ENCODE peak calls at places on chromosomes 6 and 20, in seven cellular contexts. E is PC-9, N is GM23248, T is HCT116, Q is hepatocyte, H is GM23338, C is MM.1S. Z is an unnamed sample. For H3K9me2, the result is how much of the 10 kb centered on the place peaks cover.

GRCh38 chr6:145898376-145898775 is 65.8 kb downstream of the SHPRH start:
- DNase-seq in E (peak), N (no peak), T (no peak), Q (no peak), H (no peak), C (no peak), Z (peak)

GRCh38 chr6:24205020-24205492 is 79.0 kb downstream of the NRSN1 start:
- DNase-seq in E (no peak), N (peak), T (peak), Q (peak), H (peak), C (peak), Z (peak)

GRCh38 chr6:158605266-158605878 is 39.2 kb downstream of the DYNLT1 start:
- DNase-seq in E (no peak), N (peak), T (peak), Q (peak), H (peak), C (peak), Z (peak)

GRCh38 chr6:31771992-31772358 is 5.2 kb downstream of the VWA7 start:
- DNase-seq in E (no peak), N (peak), T (no peak), Q (no peak), H (no peak), C (no peak), Z (no peak)

GRCh38 chr6:139962663-139963314 is 588.3 kb upstream of the CITED2 start:
- DNase-seq in E (no peak), N (no peak), T (no peak), Q (no peak), H (no peak), C (no peak), Z (no peak)

GRCh38 chr6:135667694-135668455 is 170.3 kb upstream of the AHI1 start:
- DNase-seq in E (no peak), N (peak), T (no peak), Q (no peak), H (peak), C (no peak), Z (peak)

GRCh38 chr20:733806-734205 is 34.5 kb downstream of the SLC52A3 start:
- DNase-seq in E (no peak), N (no peak), T (no peak), Q (no peak), H (no peak), C (no peak), Z (no peak)

GRCh38 chr6:150711584-150712501 is 112.2 kb downstream of the PLEKHG1 start:
- DNase-seq in E (no peak), N (no peak), T (no peak), Q (no peak), H (no peak), C (no peak), Z (no peak)

GRCh38 chr6:167786859-167787675 is 39.6 kb upstream of the AFDN start:
- DNase-seq in E (no peak), N (no peak), T (no peak), Q (no peak), H (no peak), C (no peak), Z (no peak)

GRCh38 chr6:77502966-77503365 is 39.7 kb upstream of the HTR1B start:
- DNase-seq in E (no peak), N (peak), T (no peak), Q (no peak), H (no peak), C (no peak), Z (no peak)

GRCh38 chr20:41671143-41671542 is 53.0 kb upstream of the CHD6 start:
- DNase-seq in E (no peak), N (no peak), T (no peak), Q (no peak), H (no peak), C (no peak), Z (no peak)

GRCh38 chr6:91580635-91581034 is 993.8 kb upstream of the MAP3K7 start:
- DNase-seq in E (no peak), N (no peak), T (no peak), Q (no peak), H (no peak), C (no peak), Z (peak)

GRCh38 chr6:142173980-142174379 is 26.9 kb downstream of the VTA1 start:
- DNase-seq in E (no peak), N (no peak), T (no peak), Q (no peak), H (no peak), C (no peak), Z (no peak)

GRCh38 chr20:41534170-41534569 is 84.0 kb downstream of the CHD6 start:
- DNase-seq in E (no peak), N (no peak), T (no peak), Q (no peak), H (no peak), C (no peak), Z (no peak)

GRCh38 chr20:63942250-63943006 is 13.8 kb downstream of the UCKL1 start:
- DNase-seq in E (no peak), N (peak), T (no peak), Q (no peak), H (peak), C (no peak), Z (no peak)

GRCh38 chr6:150377211-150377781 is 8.5 kb downstream of the IYD start:
- DNase-seq in E (peak), N (peak), T (no peak), Q (no peak), H (peak), C (no peak), Z (no peak)

GRCh38 chr6:90123796-90124195 is 172.8 kb downstream of the BACH2 start:
- DNase-seq in E (no peak), N (peak), T (no peak), Q (no peak), H (no peak), C (no peak), Z (no peak)

GRCh38 chr6:335572-335971 is 43.3 kb downstream of the DUSP22 start:
- DNase-seq in E (no peak), N (no peak), T (no peak), Q (no peak), H (no peak), C (no peak), Z (no peak)

GRCh38 chr6:136510299-136510698 is 39.9 kb downstream of the MAP7 start:
- DNase-seq in E (no peak), N (no peak), T (no peak), Q (no peak), H (no peak), C (no peak), Z (no peak)

GRCh38 chr20:57676517-57677322 is 33.1 kb downstream of the PMEPA1 start:
- DNase-seq in E (no peak), N (no peak), T (no peak), Q (no peak), H (no peak), C (no peak), Z (no peak)

GRCh38 chr6:135985471-135985870 is 134.0 kb downstream of the PDE7B start:
- DNase-seq in E (no peak), N (peak), T (no peak), Q (no peak), H (no peak), C (no peak), Z (no peak)

GRCh38 chr6:39818695-39819094 is 26.5 kb downstream of the DAAM2 start:
- DNase-seq in E (no peak), N (no peak), T (no peak), Q (no peak), H (no peak), C (no peak), Z (no peak)

GRCh38 chr6:149264629-149265028 is 52.9 kb upstream of the TAB2 start:
- DNase-seq in E (no peak), N (no peak), T (no peak), Q (no peak), H (no peak), C (no peak), Z (no peak)

GRCh38 chr6:106972500-106972899 is 2.0 kb downstream of the CD24 start:
- DNase-seq in E (no peak), N (no peak), T (no peak), Q (peak), H (no peak), C (no peak), Z (peak)

GRCh38 chr6:159074866-159075265 is 30.1 kb upstream of the TAGAP start:
- DNase-seq in E (no peak), N (no peak), T (no peak), Q (no peak), H (no peak), C (no peak), Z (no peak)

GRCh38 chr6:118719351-118720124 is 68.1 kb upstream of the CEP85L start:
- DNase-seq in E (no peak), N (no peak), T (no peak), Q (no peak), H (no peak), C (peak), Z (no peak)

GRCh38 chr6:118717106-118717505 is 65.7 kb upstream of the CEP85L start:
- DNase-seq in E (no peak), N (no peak), T (no peak), Q (no peak), H (no peak), C (no peak), Z (no peak)

GRCh38 chr6:118712955-118713354 is 61.6 kb upstream of the CEP85L start:
- DNase-seq in E (no peak), N (peak), T (no peak), Q (no peak), H (no peak), C (no peak), Z (peak)

GRCh38 chr6:118718903-118719302 is 67.5 kb upstream of the CEP85L start:
- DNase-seq in E (no peak), N (no peak), T (no peak), Q (no peak), H (no peak), C (no peak), Z (no peak)

GRCh38 chr6:118715371-118715770 is 64.0 kb upstream of the CEP85L start:
- DNase-seq in E (no peak), N (no peak), T (no peak), Q (no peak), H (no peak), C (no peak), Z (no peak)
- H3K9me2 ChIP-seq in E (under half), N (under half), T (under half), Q (under half), H (under half), C (under half), Z (under half)

DNA sequence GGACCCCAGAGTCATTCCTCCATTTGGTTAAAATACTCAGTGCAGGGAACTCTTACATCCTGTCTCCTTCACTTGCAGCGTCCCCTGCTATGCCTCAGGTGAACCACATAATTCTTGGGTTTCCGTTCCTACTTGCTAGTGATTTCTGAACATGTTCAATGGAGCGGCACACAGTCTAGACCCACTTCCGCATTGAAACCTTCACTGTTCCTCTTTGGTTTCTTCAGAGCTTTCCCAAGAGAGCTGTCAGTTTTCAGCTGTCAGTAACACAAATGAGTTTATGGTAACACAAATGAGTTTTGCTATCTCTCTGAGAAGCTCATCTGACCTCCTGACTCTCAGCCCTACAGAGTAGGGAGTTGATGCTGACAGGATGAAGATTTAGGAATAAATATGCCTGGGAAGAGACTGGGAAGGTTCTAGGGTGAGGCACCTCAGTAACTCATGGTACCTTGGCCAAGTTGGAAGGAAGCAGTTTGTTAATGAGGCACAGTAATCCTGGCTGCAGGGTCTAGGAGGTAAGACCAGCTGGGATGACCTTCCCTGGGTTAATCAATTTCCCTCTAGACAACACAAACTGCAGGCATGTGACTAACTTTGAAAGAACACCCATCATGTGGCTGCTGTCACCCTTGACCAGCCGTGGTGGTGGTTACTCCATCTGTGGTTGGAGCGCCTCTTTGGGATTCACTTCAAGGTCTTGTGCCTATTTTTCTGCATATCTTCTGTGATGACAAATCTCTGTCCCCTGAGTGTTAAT is 5.4 kb downstream of the SYS1 start:
- DNase-seq in E (no peak), N (no peak), T (no peak), Q (no peak), H (no peak), C (peak), Z (no peak)
- TF ChIP-seq EZH2 in E (no peak), N (no peak), T (no peak), Q (no peak), H (no peak), C (no peak), Z (no peak)

GRCh38 chr20:51036827-51037229 is 13.9 kb upstream of the KCNG1 start:
- DNase-seq in E (no peak), N (peak), T (peak), Q (no peak), H (no peak), C (no peak), Z (peak)
- H3K4me2 ChIP-seq in E (no peak), N (peak), T (peak), Q (no peak), H (no peak), C (no peak), Z (no peak)

GRCh38 chr6:131978522-131978921 is 27.4 kb upstream of the CCN2 start:
- DNase-seq in E (no peak), N (no peak), T (no peak), Q (no peak), H (no peak), C (no peak), Z (no peak)
- H3K9me2 ChIP-seq in E (under half), N (under half), T (under half), Q (under half), H (under half), C (under half), Z (under half)

DNA sequence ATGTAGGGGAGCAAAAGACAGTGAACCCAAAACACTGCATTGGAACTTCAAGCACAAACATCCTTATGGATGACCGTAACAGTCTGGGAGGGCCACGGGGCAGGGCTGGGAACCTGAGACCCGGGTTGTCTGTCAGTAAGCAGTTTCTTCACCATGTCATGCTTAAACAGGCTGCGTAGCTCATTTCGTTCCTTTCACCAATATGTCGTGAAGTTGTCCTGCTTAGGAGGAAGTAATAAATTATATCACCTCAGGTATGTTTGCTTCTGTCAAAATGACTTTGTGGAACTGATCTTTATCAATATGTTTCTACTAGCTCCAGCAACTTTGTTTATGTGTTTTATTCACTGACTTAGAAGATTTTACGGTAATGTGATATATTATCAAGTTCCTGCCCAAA is 12.4 kb upstream of the MAK start:
- DNase-seq in E (peak), N (no peak), T (no peak), Q (no peak), H (no peak), C (no peak), Z (no peak)
- TF ChIP-seq EZH2 in E (no peak), N (no peak), T (no peak), Q (no peak), H (no peak), C (no peak), Z (no peak)

GRCh38 chr6:144284474-144284752 is 722 bp upstream of the UTRN start:
- DNase-seq in E (peak), N (no peak), T (no peak), Q (no peak), H (no peak), C (no peak), Z (peak)

GRCh38 chr6:144284753-144285547 is at the start of gene UTRN:
- DNase-seq in E (peak), N (peak), T (no peak), Q (peak), H (peak), C (peak), Z (peak)

GRCh38 chr6:144285798-144286502 is 815 bp downstream of the UTRN start:
- DNase-seq in E (peak), N (peak), T (no peak), Q (peak), H (peak), C (no peak), Z (peak)

GRCh38 chr6:144285548-144285797 is 338 bp downstream of the UTRN start:
- DNase-seq in E (no peak), N (no peak), T (no peak), Q (no peak), H (no peak), C (peak), Z (peak)

GRCh38 chr6:144283781-144284473 is 1.2 kb upstream of the UTRN start:
- DNase-seq in E (peak), N (peak), T (no peak), Q (no peak), H (peak), C (no peak), Z (peak)
- H3K4me2 ChIP-seq in E (peak), N (peak), T (peak), Q (peak), H (peak), C (peak), Z (peak)

GRCh38 chr20:33110147-33110825 is 30.8 kb downstream of the BPIFB4 start:
- DNase-seq in E (no peak), N (no peak), T (no peak), Q (no peak), H (no peak), C (no peak), Z (no peak)
- H3K9me2 ChIP-seq in E (under half), N (under half), T (under half), Q (under half), H (under half), C (under half), Z (under half)

GRCh38 chr6:7542065-7542877 is 800 bp downstream of the DSP start:
- DNase-seq in E (no peak), N (peak), T (no peak), Q (peak), H (peak), C (no peak), Z (peak)
- TF ChIP-seq EZH2 in E (no peak), N (no peak), T (no peak), Q (no peak), H (no peak), C (no peak), Z (no peak)